ENCODE peak calls at places on chromosomes 13 and 19, in four cellular contexts. N is heart left ventricle, I is upper lobe of left lung, W is IMR-90. A is an unnamed sample.

GRCh38 chr19:55116232-55117062 is 990 bp downstream of the PPP1R12C start:
- ATAC-seq in N (peak), I (peak), W (peak), A (peak)

GRCh38 chr13:42638101-42638500 is 64.1 kb downstream of the TNFSF11 start:
- ATAC-seq in N (no peak), I (no peak), W (no peak), A (no peak)

GRCh38 chr13:49711218-49711863 is 20.1 kb upstream of the EBPL start:
- ATAC-seq in N (no peak), I (no peak), W (peak), A (no peak)

GRCh38 chr13:113402471-113403254 is 38.7 kb upstream of the GRTP1 start:
- ATAC-seq in N (no peak), I (no peak), W (no peak), A (no peak)

GRCh38 chr19:13460045-13460444 is 46.2 kb downstream of the CACNA1A start:
- ATAC-seq in N (no peak), I (no peak), W (no peak), A (no peak)

GRCh38 chr19:46990998-46991676 is 28.5 kb upstream of the NPAS1 start:
- ATAC-seq in N (peak), I (peak), W (peak), A (peak)

GRCh38 chr19:1069009-1069779 is 2.2 kb downstream of the ARHGAP45 start:
- ATAC-seq in N (peak), I (peak), W (no peak), A (peak)

GRCh38 chr19:12295191-12295590 is 508 bp upstream of the ZNF44 start:
- ATAC-seq in N (no peak), I (no peak), W (no peak), A (no peak)

GRCh38 chr13:28031220-28031903 is 42.9 kb upstream of the URAD start:
- ATAC-seq in N (peak), I (peak), W (no peak), A (no peak)

GRCh38 chr13:52011690-52012511 is at the start of gene ALG11:
- ATAC-seq in N (peak), I (peak), W (peak), A (peak)

GRCh38 chr13:32048816-32049215 is 17.2 kb downstream of the FRY start:
- ATAC-seq in N (peak), I (no peak), W (peak), A (no peak)

GRCh38 chr19:47186337-47187022 is 44.5 kb downstream of the BBC3 start:
- ATAC-seq in N (no peak), I (no peak), W (no peak), A (no peak)

GRCh38 chr19:3740431-3740830 is 21.1 kb downstream of the APBA3 start:
- ATAC-seq in N (no peak), I (no peak), W (no peak), A (no peak)

GRCh38 chr13:112859817-112860190 is 109.2 kb upstream of the MCF2L start:
- ATAC-seq in N (peak), I (peak), W (peak), A (peak)

GRCh38 chr13:88623150-88623549 is 952.0 kb downstream of the SLITRK5 start:
- ATAC-seq in N (no peak), I (no peak), W (no peak), A (no peak)

GRCh38 chr19:17319473-17320238 is 10.3 kb downstream of the DDA1 start:
- ATAC-seq in N (no peak), I (no peak), W (no peak), A (no peak)

GRCh38 chr19:48174445-48175030 is 4.1 kb downstream of the ZSWIM9 start:
- ATAC-seq in N (no peak), I (no peak), W (no peak), A (no peak)

GRCh38 chr13:26459276-26460131 is 98.0 kb upstream of the WASF3 start:
- ATAC-seq in N (peak), I (peak), W (no peak), A (peak)

GRCh38 chr13:40145139-40145538 is 489.7 kb downstream of the COG6 start:
- ATAC-seq in N (no peak), I (no peak), W (no peak), A (no peak)

GRCh38 chr13:102680133-102680717 is 14.6 kb downstream of the METTL21C start:
- ATAC-seq in N (no peak), I (no peak), W (no peak), A (no peak)

GRCh38 chr13:107574517-107575215 is 640.7 kb downstream of the LIG4 start:
- ATAC-seq in N (no peak), I (no peak), W (no peak), A (no peak)

GRCh38 chr19:55487884-55488687 is at the start of gene SSC5D:
- ATAC-seq in N (no peak), I (peak), W (peak), A (no peak)

GRCh38 chr19:3914199-3914598 is 18.7 kb upstream of the NMRK2 start:
- ATAC-seq in N (no peak), I (no peak), W (no peak), A (no peak)

GRCh38 chr13:75226755-75227435 is 255.1 kb downstream of the TBC1D4 start:
- ATAC-seq in N (no peak), I (peak), W (peak), A (no peak)

GRCh38 chr13:59842507-59842906 is 321.2 kb downstream of the DIAPH3 start:
- ATAC-seq in N (no peak), I (no peak), W (no peak), A (no peak)

GRCh38 chr19:2495651-2496316 is 19.9 kb downstream of the GADD45B start:
- ATAC-seq in N (peak), I (peak), W (no peak), A (peak)

GRCh38 chr19:16078759-16079707 is 2.7 kb downstream of the TPM4 start:
- ATAC-seq in N (peak), I (peak), W (peak), A (peak)

GRCh38 chr13:41006296-41006695 is 12.8 kb downstream of the ELF1 start:
- ATAC-seq in N (no peak), I (no peak), W (no peak), A (no peak)

GRCh38 chr19:46480409-46480808 is 9.0 kb upstream of the PNMA8A start:
- ATAC-seq in N (peak), I (peak), W (peak), A (peak)

GRCh38 chr13:102951808-102952207 is 106.0 kb downstream of the ERCC5 start:
- ATAC-seq in N (no peak), I (no peak), W (no peak), A (no peak)

GRCh38 chr13:50526771-50527567 is 316.5 kb downstream of the DLEU7 start:
- ATAC-seq in N (no peak), I (no peak), W (no peak), A (peak)

GRCh38 chr19:38229585-38230073 is 5.6 kb upstream of the DPF1 start:
- ATAC-seq in N (peak), I (peak), W (peak), A (peak)

GRCh38 chr13:22993148-22993547 is 187.6 kb upstream of the SGCG start:
- ATAC-seq in N (no peak), I (no peak), W (no peak), A (no peak)

GRCh38 chr13:68506888-68507551 is 1276.9 kb upstream of the PCDH9 start:
- ATAC-seq in N (no peak), I (peak), W (no peak), A (no peak)

GRCh38 chr13:99015606-99016520 is 38.0 kb upstream of the DOCK9 start:
- ATAC-seq in N (no peak), I (no peak), W (no peak), A (no peak)

GRCh38 chr13:100790405-100790804 is 115.8 kb upstream of the TMTC4 start:
- ATAC-seq in N (no peak), I (no peak), W (no peak), A (no peak)

DNA sequence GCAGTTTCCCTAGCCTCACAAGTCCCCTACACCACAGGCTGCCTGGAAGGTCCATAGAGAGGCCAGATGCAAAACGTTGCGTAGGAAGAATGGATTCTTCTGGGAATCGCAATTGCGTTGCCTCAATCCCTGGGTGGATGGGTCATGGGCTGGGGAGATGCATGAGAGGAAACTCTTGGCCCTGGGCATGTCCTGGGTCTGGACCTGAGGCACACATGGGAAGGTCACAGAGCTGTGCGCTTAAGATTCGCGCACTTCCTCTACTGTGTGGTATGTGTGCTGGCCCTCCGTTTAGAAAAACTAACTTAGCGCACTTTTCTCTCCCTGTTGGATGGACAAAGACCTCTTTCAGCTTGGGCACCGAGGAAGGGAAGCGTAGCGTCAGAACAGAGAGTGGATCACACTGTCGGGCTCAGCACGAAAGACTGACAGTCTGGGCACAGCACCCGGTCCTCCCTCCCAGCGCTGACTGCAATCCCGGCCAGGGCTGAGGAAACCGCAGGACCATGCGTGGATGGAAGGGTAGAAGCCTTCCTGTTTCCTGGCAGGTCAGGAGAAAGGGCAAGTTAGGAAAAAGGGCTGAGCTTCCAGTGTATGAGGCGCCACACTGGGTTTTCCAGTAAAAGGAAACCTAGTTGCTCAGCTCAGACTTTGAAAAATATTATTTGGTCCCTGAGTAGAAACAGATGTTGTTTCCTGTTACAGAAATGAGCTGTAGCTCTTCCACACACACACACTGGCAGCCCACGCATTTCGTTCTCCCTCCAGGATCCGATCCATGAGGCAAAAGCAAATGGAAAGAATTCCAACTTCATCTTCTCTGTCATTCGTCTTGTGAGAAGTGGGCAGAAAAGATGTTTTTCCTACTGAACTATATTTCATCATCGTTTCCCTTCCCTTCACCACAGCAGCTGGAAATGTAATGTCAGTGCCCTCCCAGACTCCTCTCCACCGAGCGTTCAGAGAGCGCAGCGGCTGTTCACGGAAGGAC is 86.0 kb downstream of the ING1 start:
- ATAC-seq in N (peak), I (peak), W (peak), A (peak)
- TF ChIP-seq CTCF in N (no peak), I (no peak), W (no peak), A (no peak)

DNA sequence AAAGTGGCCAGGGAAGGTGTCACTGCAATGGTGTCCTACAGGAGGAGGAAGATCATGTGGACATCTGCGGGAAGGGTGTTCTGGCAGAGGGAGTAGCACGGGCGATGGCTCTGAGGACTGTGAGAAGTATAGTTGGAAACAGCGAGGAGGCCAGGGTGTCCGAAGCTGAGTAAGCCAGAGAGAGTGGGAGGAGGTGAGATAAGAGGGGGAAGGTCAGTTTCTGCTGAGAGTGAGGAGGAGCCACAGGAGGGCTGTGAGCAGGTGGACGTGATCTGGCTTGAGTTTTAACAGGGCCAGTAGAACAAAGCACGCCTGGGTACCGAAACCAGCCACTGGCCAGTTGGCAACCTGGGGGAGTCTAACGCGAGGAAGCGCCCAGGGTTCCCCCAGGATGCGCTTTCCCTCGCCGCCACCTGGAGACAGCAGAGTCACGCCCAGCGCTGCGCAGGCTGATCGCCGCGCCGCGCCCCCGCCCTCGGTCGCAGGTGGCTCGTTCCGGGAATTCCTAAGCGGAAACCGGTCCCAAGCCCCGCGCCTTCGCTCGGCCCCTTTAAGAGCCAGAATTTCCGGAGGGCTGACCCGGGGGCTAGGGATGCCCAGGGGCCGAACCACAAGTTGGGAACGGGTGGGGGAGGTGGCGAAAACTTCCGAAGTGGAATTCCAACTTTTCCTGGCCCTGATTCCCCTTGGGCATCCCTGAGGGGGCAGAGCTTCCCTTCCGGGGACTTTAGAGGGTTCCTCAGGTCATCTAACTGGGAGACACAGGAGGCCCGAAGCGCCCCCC is 1.1 kb upstream of the LSR start:
- ATAC-seq in N (peak), I (peak), W (no peak), A (peak)
- H3K4me3 ChIP-seq in N (peak), I (peak), W (no peak), A (peak)

DNA sequence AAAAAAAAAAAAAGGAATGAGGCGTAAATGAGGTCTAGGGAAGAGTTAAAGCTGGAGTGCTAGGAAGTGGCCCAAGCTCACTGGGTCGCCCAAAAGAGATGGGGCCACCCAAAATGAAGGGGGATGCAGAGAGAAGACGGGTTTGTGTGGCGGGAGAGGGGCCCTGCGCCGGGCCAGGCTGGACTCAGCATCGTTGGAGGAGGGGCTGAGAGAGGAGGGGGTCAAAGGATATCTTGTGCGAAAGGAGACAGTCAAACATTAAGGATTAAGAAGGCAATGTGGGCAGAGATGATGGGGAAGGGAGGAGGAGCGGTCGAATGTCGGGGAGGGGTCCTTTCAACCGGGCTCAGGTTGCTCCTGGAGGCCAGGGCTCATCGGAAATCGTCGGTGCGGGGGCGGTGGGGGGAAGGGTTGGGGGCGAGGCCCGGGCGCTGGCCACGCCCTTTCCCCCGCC is 825 bp upstream of the CARM1 start:
- ATAC-seq in N (peak), I (peak), W (no peak), A (no peak)
- TF ChIP-seq POLR2A in N (no peak), I (no peak), W (no peak), A (no peak)

GRCh38 chr19:31118292-31118925 is 230.8 kb downstream of the TSHZ3 start:
- ATAC-seq in N (peak), I (peak), W (no peak), A (peak)
- TF ChIP-seq CTCF in N (no peak), I (no peak), W (no peak), A (no peak)

DNA sequence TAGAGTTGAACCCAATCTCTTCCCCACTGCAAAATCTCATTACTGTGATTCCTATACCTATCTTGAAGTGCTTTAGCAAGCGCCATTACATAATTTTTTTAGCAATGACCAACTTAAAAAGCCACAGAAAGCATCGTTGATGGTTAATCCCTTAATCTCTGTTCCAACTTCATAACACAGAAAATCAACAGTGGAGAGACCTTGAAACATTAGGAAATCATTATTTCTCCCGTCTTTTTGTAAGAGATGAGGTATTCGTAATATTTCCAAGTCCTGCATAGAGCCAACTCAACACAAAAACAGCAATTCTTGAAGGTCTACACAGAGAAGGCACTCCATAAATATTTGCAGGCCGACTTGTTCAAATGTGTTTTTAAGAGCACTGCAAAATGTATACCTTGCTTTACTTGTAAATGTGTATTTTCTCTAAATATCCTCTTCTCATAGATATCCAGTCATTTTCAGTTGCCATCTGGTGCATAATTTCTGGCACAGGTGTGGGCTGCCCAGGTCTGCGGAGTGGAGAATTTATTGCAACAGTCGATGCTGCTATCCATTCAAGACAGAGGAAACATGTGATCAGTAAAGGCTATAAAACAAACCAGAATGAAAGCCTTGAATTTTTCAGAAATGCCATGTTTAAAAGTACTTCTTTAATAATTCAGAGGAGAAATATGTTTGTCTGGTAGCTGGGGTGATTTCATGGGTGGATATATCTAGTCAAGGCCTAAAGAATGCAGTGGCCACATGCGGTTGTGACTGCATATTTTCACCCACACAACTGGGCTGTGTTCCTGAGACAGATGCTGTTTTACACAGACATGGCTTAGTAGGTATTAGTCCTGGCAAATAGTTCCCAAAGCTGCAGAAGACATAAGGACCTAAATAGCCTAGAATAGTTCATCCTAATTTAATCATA is 234.3 kb upstream of the STARD13 start:
- ATAC-seq in N (peak), I (peak), W (peak), A (no peak)
- H3K4me3 ChIP-seq in N (no peak), I (no peak), W (no peak), A (no peak)

GRCh38 chr19:41323023-41323422 is 13.1 kb downstream of the CCDC97 start:
- ATAC-seq in N (no peak), I (peak), W (peak), A (no peak)
- TF ChIP-seq POLR2A in N (no peak), I (no peak), W (no peak), A (no peak)

GRCh38 chr19:5563008-5563431 is 4.7 kb downstream of the TINCR start:
- ATAC-seq in N (no peak), I (no peak), W (no peak), A (no peak)
- TF ChIP-seq CTCF in N (no peak), I (no peak), W (no peak), A (no peak)

GRCh38 chr19:18432275-18433038 is 5.5 kb downstream of the ISYNA1 start:
- ATAC-seq in N (no peak), I (no peak), W (no peak), A (no peak)
- H3K4me3 ChIP-seq in N (no peak), I (peak), W (no peak), A (peak)

DNA sequence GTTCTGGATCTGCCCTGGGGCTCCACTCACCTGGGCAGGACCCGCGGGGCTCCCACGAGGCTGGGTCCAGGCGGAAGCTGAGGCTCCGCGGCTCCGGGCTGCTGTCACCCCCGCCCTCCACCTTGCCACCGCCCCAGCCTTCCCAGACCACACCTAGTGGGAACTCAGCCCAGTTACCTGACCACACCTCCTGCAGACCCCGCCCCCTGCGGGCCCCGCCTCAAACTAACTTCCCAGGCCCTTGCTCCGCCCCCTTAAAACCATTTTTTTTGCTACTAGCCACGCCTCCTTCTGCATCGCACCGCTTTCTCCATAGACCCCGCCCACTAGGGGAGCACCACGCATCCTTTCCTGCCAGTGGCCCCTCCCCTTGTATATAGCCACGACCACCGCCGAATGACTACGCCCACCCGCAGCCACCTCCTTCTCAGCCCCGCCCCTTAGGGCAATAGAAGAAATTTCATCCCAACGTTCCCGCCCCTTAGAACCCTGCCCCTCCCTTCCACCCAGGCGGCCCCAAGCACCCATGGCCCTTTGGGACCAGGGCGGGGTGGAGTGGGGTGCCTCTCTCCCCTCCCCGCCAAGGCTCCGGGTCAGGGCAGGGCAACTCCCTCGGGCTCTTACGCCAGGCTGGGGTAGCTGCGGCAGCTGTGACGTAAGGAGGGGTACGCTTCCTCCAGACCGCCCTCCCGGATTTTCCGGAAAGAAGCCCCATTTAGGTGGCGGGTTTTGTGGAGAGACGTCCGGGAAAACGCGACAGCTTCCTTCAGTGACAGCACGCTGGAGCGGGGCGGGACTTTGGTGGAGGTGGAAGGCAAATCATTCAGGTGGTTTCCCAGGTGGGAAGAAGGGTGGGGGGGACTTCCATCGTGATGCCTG is at the start of gene SH2D3A:
- ATAC-seq in N (peak), I (peak), W (peak), A (peak)
- TF ChIP-seq POLR2A in N (no peak), I (no peak), W (no peak), A (no peak)

GRCh38 chr19:49912965-49913685 is 15.9 kb upstream of the ATF5 start:
- ATAC-seq in N (no peak), I (no peak), W (peak), A (peak)
- TF ChIP-seq CTCF in N (no peak), I (no peak), W (no peak), A (no peak)